ENCODE peak calls at places on chromosome 11, in six cellular contexts. K, B, P, N, F and J are unnamed samples.

GRCh38 chr11:97743205-97743742 is 1277.5 kb upstream of the CNTN5 start:
- DNase-seq in B (peak; percentile 34), P (no peak), N (no peak), K (no peak), F (no peak), J (no peak)

GRCh38 chr11:44096360-44097188 is 1.1 kb downstream of the EXT2 start:
- DNase-seq in N (no peak), K (no peak), P (no peak), B (peak; percentile 29), F (peak; percentile 7), J (no peak)

GRCh38 chr11:69799582-69799981 is 19.6 kb downstream of the FGF3 start:
- DNase-seq in N (no peak), K (no peak), B (peak; percentile 11), P (no peak), F (no peak), J (no peak)

GRCh38 chr11:111635706-111636045 is 33.4 kb downstream of the SIK2 start:
- DNase-seq in N (no peak), B (peak; percentile 81), F (peak; percentile 50), P (peak; percentile 24), K (no peak), J (peak; percentile 12)

GRCh38 chr11:1573847-1574255 is 1.8 kb upstream of the DUSP8 start:
- DNase-seq in K (no peak), F (peak; percentile 95), B (no peak), P (peak; percentile 33), N (peak; percentile 26), J (no peak)

GRCh38 chr11:18427240-18427639 is 15.1 kb downstream of the LDHC start:
- DNase-seq in F (no peak), K (no peak), P (no peak), N (no peak), B (no peak), J (no peak)

GRCh38 chr11:37689951-37690350 is 1091.9 kb upstream of the RAG2 start:
- DNase-seq in B (peak; percentile 6), N (no peak), K (no peak), P (no peak), F (no peak), J (no peak)

GRCh38 chr11:69104856-69105395 is 50.8 kb upstream of the SMIM38 start:
- DNase-seq in B (no peak), P (no peak), N (no peak), F (no peak), K (no peak), J (peak; percentile 39)

DNA sequence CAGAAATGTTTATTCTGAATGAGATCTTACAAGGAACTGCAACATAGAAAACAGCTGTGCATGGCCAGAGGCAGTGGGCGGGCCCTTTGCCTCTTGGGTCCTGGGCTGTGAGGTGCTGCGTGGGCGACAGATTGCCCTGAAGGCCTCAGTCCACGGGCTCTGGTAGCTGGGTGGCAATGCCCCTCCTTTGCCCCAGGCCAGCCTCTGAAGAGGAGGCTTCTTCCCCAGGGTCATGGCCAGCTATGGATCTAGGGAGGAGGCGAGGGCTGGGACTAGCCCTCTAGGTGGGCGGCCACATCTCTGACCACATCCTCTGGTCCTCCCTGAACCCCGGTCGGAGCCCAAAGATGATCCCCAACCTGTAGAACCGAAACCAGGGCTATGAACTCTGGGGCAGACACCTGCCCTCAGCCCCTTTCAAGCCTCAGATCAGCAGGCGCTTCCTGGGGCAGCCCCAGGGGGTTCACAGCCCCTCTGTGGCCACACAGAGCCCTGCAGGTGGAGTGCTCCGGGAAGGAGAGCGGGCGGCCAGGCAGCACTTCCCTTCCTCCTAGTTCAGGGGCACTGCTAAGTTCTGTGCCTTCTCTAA is 6.6 kb upstream of the CDC42BPG start:
- DNase-seq in N (no peak), F (no peak), P (no peak), B (no peak), K (no peak), J (no peak)
- H3K4me3 ChIP-seq in N (no peak overlapping the region), F (no peak overlapping the region), P (no peak overlapping the region), B (no peak overlapping the region), K (no peak overlapping the region), J (no peak overlapping the region)

DNA sequence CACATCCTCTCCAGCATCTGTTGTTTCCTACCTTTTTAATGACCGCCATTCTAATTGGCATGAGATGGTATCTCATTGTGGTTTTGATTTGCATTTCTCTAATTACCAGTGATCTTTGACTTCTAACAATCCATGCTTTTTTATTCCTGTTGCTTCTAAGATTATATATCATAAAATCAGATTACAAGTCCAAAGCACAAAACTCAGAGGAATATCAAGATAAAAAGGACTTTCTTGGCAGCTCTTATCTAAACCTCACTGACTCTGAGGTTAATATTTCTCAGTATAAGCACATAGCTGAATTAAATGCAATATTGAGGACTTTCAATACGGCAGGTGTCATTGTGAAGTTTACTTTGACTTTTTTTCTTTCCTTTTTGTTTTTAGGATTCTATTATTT is 11.4 kb downstream of the SLC5A12 start:
- DNase-seq in P (no peak), K (no peak), B (no peak), F (no peak), N (no peak), J (no peak)
- H3K4me3 ChIP-seq in P (no peak overlapping the region), K (no peak overlapping the region), B (no peak overlapping the region), F (no peak overlapping the region), N (no peak overlapping the region), J (no peak overlapping the region)

GRCh38 chr11:23078289-23078971 is 218.2 kb upstream of the CCDC179 start:
- DNase-seq in N (no peak), P (no peak), K (no peak), B (peak; percentile 5), F (no peak), J (no peak)
- H3K4me3 ChIP-seq in N (no peak overlapping the region), P (no peak overlapping the region), K (no peak overlapping the region), B (no peak overlapping the region), F (no peak overlapping the region), J (no peak overlapping the region)

GRCh38 chr11:66267039-66267378 is 1.4 kb upstream of the RAB1B start:
- DNase-seq in P (no peak), K (no peak), N (no peak), B (no peak), F (no peak), J (no peak)

GRCh38 chr11:66265531-66266377 is 2.7 kb upstream of the RAB1B start:
- DNase-seq in F (no peak), N (no peak), B (no peak), P (no peak), K (no peak), J (peak; percentile 61)

GRCh38 chr11:66264893-66265292 is 3.5 kb upstream of the RAB1B start:
- DNase-seq in P (no peak), K (no peak), F (no peak), N (no peak), B (no peak), J (no peak)

GRCh38 chr11:66267379-66268209 is 845 bp upstream of the RAB1B start:
- DNase-seq in B (peak; percentile 93), N (peak; percentile 85), K (peak; percentile 94), F (peak; percentile 84), P (peak; percentile 92), J (peak; percentile 93)

DNA sequence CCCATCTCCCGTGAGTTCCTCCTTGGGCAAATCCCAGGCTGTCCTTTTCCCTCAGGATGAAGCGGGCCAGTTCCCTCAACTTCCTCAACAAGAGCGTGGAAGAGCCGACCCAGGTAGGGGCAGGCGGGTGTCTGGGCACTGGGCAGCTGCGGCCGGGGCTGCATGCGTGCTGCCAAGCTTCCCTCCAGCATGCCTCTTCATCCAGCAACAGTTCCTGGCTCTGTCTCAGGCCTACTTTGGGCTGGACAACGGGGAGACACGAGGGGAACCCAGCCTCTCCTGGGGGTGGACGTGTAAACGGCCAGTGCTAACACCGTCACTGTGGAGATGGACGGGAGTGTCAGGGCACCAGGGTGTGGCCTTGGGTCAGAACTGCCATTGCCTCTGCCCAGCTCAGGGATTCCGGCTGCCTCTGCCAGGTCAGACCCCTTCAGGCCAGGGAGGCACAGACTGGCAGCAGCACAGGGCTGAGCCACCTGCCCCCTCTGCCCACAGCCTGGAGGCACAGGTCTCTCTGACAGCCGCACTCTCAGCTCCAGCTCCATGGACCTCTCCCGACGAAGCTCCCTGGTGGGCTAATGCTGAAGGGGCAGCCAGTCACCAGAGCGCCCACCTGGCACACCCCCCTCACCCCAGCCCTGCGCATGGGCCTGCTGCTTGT is 1.9 kb upstream of the RAB1B start:
- DNase-seq in B (no peak), K (no peak), F (no peak), N (no peak), P (no peak), J (no peak)
- H3K4me3 ChIP-seq in B (peak overlapping the region; percentile 60), K (no peak overlapping the region), F (no peak overlapping the region), N (no peak overlapping the region), P (peak overlapping the region; percentile 97), J (peak overlapping the region; percentile 98)

GRCh38 chr11:8390851-8391612 is 127.4 kb upstream of the LMO1 start:
- DNase-seq in K (no peak), F (no peak), N (no peak), P (no peak), B (no peak), J (no peak)

GRCh38 chr11:8387693-8388092 is 124.0 kb upstream of the LMO1 start:
- DNase-seq in N (no peak), B (no peak), F (no peak), P (no peak), K (no peak), J (no peak)

GRCh38 chr11:8389034-8389996 is 125.6 kb upstream of the LMO1 start:
- DNase-seq in N (no peak), P (no peak), F (peak; percentile 36), K (no peak), B (peak; percentile 6), J (no peak)

GRCh38 chr11:8387141-8387540 is 123.5 kb upstream of the LMO1 start:
- DNase-seq in P (no peak), N (no peak), K (no peak), B (no peak), F (no peak), J (no peak)

GRCh38 chr11:8392166-8392565 is 128.5 kb upstream of the LMO1 start:
- DNase-seq in N (no peak), B (no peak), F (no peak), K (no peak), P (no peak), J (no peak)
- H3K4me3 ChIP-seq in N (no peak overlapping the region), B (no peak overlapping the region), F (no peak overlapping the region), K (no peak overlapping the region), P (no peak overlapping the region), J (no peak overlapping the region)

DNA sequence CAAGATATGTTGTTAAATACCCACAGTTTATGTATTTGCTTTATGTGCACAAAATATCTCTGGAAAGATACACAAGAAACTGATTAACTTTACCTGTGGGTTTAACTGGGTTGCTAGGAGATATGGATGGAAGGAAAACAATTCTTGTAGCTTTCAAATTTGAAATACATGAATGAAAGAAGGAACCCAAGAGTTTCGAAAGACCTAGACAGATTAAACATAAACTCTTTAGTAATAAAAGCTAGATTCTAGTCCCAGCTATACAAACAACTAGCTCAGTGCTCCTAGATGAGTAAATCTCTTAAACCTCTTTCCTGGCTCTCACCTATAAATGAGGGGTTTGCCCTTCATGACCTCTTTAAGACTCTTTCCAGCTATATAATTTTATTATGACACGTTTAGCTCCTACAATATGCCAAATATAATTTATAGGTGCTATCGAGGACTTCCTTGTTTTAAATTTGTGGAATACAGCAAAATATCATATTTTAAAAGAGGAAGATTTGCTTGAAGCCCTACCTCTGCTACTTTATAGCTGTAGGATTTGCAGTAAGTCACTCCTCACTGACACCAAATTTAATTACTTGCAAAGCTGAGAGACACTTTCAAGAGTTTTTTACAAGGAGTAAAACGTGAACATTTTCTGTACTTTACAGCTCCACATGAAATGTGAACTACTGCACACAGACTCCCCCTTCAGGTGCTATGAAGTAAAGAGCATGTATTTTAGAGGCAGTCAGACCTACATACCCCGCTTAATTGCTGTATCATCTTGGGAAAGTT is 50.7 kb downstream of the RRAS2 start:
- DNase-seq in N (no peak), F (no peak), P (no peak), B (peak; percentile 68), K (no peak), J (no peak)
- H3K4me3 ChIP-seq in N (no peak overlapping the region), F (no peak overlapping the region), P (no peak overlapping the region), B (no peak overlapping the region), K (no peak overlapping the region), J (no peak overlapping the region)